ENCODE peak calls at places on chromosome 2, in four cellular contexts. One of them, this sample, is unnamed. For H3K4me1 and H3K36me3, the result is how much of the 10 kb centered on the place peaks cover.

GRCh38 chr2:234463626-234464290 is 33.1 kb downstream of the ARL4C start:
- DNase-seq in CD8-positive, alpha-beta memory T cell: peak
- DNase-seq in stomach: peak
- DNase-seq in aorta: no peak
- DNase-seq in this sample: peak

GRCh38 chr2:55109219-55109891 is 59.1 kb upstream of the RTN4 start:
- DNase-seq in CD8-positive, alpha-beta memory T cell: no peak
- DNase-seq in stomach: no peak
- DNase-seq in aorta: no peak
- DNase-seq in this sample: no peak

GRCh38 chr2:8315766-8316165 is 366.1 kb upstream of the ID2 start:
- DNase-seq in aorta: no peak
- DNase-seq in CD8-positive, alpha-beta memory T cell: peak
- DNase-seq in stomach: no peak
- DNase-seq in this sample: no peak

GRCh38 chr2:54666741-54667639 is 56.5 kb upstream of the EML6 start:
- DNase-seq in aorta: no peak
- DNase-seq in stomach: peak
- DNase-seq in CD8-positive, alpha-beta memory T cell: no peak
- DNase-seq in this sample: no peak

GRCh38 chr2:166156985-166157490 is 29.2 kb upstream of the SCN1A start:
- DNase-seq in aorta: no peak
- DNase-seq in CD8-positive, alpha-beta memory T cell: no peak
- DNase-seq in stomach: no peak
- DNase-seq in this sample: no peak

GRCh38 chr2:162113088-162113770 is 38.8 kb downstream of the GCG start:
- DNase-seq in aorta: no peak
- DNase-seq in stomach: no peak
- DNase-seq in CD8-positive, alpha-beta memory T cell: no peak
- DNase-seq in this sample: no peak

GRCh38 chr2:52402128-52402527 is 1365.5 kb upstream of the CHAC2 start:
- DNase-seq in aorta: no peak
- DNase-seq in stomach: no peak
- DNase-seq in CD8-positive, alpha-beta memory T cell: no peak
- DNase-seq in this sample: no peak

GRCh38 chr2:47172156-47172921 is 17.2 kb upstream of the STPG4 start:
- DNase-seq in aorta: no peak
- DNase-seq in stomach: no peak
- DNase-seq in CD8-positive, alpha-beta memory T cell: no peak
- DNase-seq in this sample: no peak

GRCh38 chr2:174874081-174874480 is 109.8 kb upstream of the CHRNA1 start:
- DNase-seq in stomach: no peak
- DNase-seq in aorta: no peak
- DNase-seq in CD8-positive, alpha-beta memory T cell: no peak
- DNase-seq in this sample: no peak

GRCh38 chr2:12824771-12825363 is 108.1 kb downstream of the TRIB2 start:
- DNase-seq in aorta: no peak
- DNase-seq in stomach: no peak
- DNase-seq in CD8-positive, alpha-beta memory T cell: no peak
- DNase-seq in this sample: no peak

GRCh38 chr2:199111461-199111860 is 346.3 kb downstream of the SATB2 start:
- DNase-seq in aorta: no peak
- DNase-seq in CD8-positive, alpha-beta memory T cell: no peak
- DNase-seq in stomach: no peak
- DNase-seq in this sample: no peak

GRCh38 chr2:234411793-234412192 is 85.1 kb downstream of the ARL4C start:
- DNase-seq in aorta: no peak
- DNase-seq in stomach: no peak
- DNase-seq in CD8-positive, alpha-beta memory T cell: no peak
- DNase-seq in this sample: no peak

GRCh38 chr2:105455488-105455991 is 56.7 kb upstream of the FHL2 start:
- DNase-seq in CD8-positive, alpha-beta memory T cell: no peak
- DNase-seq in stomach: peak
- DNase-seq in aorta: no peak
- DNase-seq in this sample: no peak

GRCh38 chr2:6495466-6495865 is 370.2 kb downstream of the CMPK2 start:
- DNase-seq in aorta: no peak
- DNase-seq in CD8-positive, alpha-beta memory T cell: no peak
- DNase-seq in stomach: no peak
- DNase-seq in this sample: no peak

GRCh38 chr2:170694316-170694715 is 20.8 kb upstream of the SP5 start:
- DNase-seq in aorta: no peak
- DNase-seq in CD8-positive, alpha-beta memory T cell: no peak
- DNase-seq in stomach: no peak
- DNase-seq in this sample: no peak

GRCh38 chr2:15177103-15177502 is 384.0 kb downstream of the NBAS start:
- DNase-seq in CD8-positive, alpha-beta memory T cell: peak
- DNase-seq in stomach: no peak
- DNase-seq in aorta: no peak
- DNase-seq in this sample: peak

GRCh38 chr2:33791625-33792024 is 192.5 kb upstream of the FAM98A start:
- DNase-seq in CD8-positive, alpha-beta memory T cell: no peak
- DNase-seq in stomach: no peak
- DNase-seq in aorta: no peak
- DNase-seq in this sample: no peak

GRCh38 chr2:21270658-21271057 is 146.9 kb downstream of the TDRD15 start:
- DNase-seq in aorta: no peak
- DNase-seq in stomach: no peak
- DNase-seq in CD8-positive, alpha-beta memory T cell: no peak
- DNase-seq in this sample: no peak

GRCh38 chr2:223734346-223734745 is 103.0 kb downstream of the AP1S3 start:
- DNase-seq in stomach: no peak
- DNase-seq in CD8-positive, alpha-beta memory T cell: no peak
- DNase-seq in aorta: no peak
- DNase-seq in this sample: no peak

GRCh38 chr2:221533299-221533698 is 38.8 kb downstream of the EPHA4 start:
- DNase-seq in CD8-positive, alpha-beta memory T cell: no peak
- DNase-seq in aorta: no peak
- DNase-seq in stomach: no peak
- DNase-seq in this sample: no peak

GRCh38 chr2:176137883-176138282 is 8.4 kb downstream of the HOXD8 start:
- DNase-seq in CD8-positive, alpha-beta memory T cell: no peak
- DNase-seq in aorta: no peak
- DNase-seq in stomach: no peak
- DNase-seq in this sample: no peak

GRCh38 chr2:190069936-190070696 is 7.6 kb upstream of the MSTN start:
- DNase-seq in CD8-positive, alpha-beta memory T cell: no peak
- DNase-seq in aorta: no peak
- DNase-seq in stomach: peak
- DNase-seq in this sample: no peak

GRCh38 chr2:152354909-152355308 is 19.9 kb downstream of the FMNL2 start:
- DNase-seq in stomach: no peak
- DNase-seq in aorta: no peak
- DNase-seq in CD8-positive, alpha-beta memory T cell: no peak
- DNase-seq in this sample: no peak

GRCh38 chr2:130374587-130375290 is 18.9 kb downstream of the PTPN18 start:
- DNase-seq in CD8-positive, alpha-beta memory T cell: no peak
- DNase-seq in stomach: no peak
- DNase-seq in aorta: no peak
- DNase-seq in this sample: no peak

GRCh38 chr2:53475766-53476165 is 291.8 kb upstream of the CHAC2 start:
- DNase-seq in stomach: no peak
- DNase-seq in aorta: no peak
- DNase-seq in CD8-positive, alpha-beta memory T cell: no peak
- DNase-seq in this sample: no peak

GRCh38 chr2:48170281-48170680 is 264.0 kb upstream of the FBXO11 start:
- DNase-seq in aorta: no peak
- DNase-seq in CD8-positive, alpha-beta memory T cell: no peak
- DNase-seq in stomach: no peak
- DNase-seq in this sample: no peak

GRCh38 chr2:201882353-201883095 is 76.2 kb downstream of the CDK15 start:
- DNase-seq in stomach: no peak
- DNase-seq in CD8-positive, alpha-beta memory T cell: no peak
- DNase-seq in aorta: no peak
- DNase-seq in this sample: no peak

GRCh38 chr2:121019073-121019472 is 265.9 kb downstream of the TFCP2L1 start:
- DNase-seq in aorta: no peak
- DNase-seq in CD8-positive, alpha-beta memory T cell: no peak
- DNase-seq in stomach: no peak
- DNase-seq in this sample: no peak

GRCh38 chr2:72134408-72134996 is 13.2 kb downstream of the CYP26B1 start:
- DNase-seq in CD8-positive, alpha-beta memory T cell: peak
- DNase-seq in stomach: no peak
- DNase-seq in aorta: no peak
- DNase-seq in this sample: no peak

GRCh38 chr2:74822771-74823283 is 11.1 kb upstream of the HK2 start:
- DNase-seq in stomach: no peak
- DNase-seq in CD8-positive, alpha-beta memory T cell: no peak
- DNase-seq in aorta: no peak
- DNase-seq in this sample: no peak

GRCh38 chr2:226247289-226248275 is 552.0 kb downstream of the IRS1 start:
- DNase-seq in CD8-positive, alpha-beta memory T cell: no peak
- DNase-seq in stomach: no peak
- DNase-seq in aorta: no peak
- DNase-seq in this sample: no peak

GRCh38 chr2:101728865-101729264 is 31.4 kb downstream of the MAP4K4 start:
- DNase-seq in stomach: no peak
- DNase-seq in CD8-positive, alpha-beta memory T cell: no peak
- DNase-seq in aorta: no peak
- DNase-seq in this sample: no peak
- H3K4me1 ChIP-seq in stomach: half or more
- H3K4me1 ChIP-seq in CD8-positive, alpha-beta memory T cell: half or more
- H3K4me1 ChIP-seq in aorta: under half
- H3K4me1 ChIP-seq in this sample: under half

DNA sequence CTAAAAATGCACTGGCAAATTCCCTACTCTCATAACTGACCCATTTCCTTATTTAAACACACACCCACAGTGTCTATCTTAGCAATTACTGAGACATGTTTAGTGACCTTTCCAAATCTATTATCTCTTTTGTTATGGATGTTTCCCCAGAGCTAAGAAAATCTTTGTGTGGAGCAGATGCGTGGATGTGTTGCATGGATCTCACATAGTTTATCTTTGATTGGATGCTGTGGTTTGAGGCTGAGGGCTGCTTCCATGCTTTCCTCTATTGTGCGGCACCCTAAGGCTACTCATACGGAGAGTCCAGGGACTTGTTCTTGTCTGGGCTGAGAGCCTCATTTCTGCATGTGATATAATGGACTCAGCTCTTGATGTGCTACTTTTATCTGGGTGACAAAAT is 4.7 kb downstream of the ANKZF1 start:
- DNase-seq in CD8-positive, alpha-beta memory T cell: no peak
- DNase-seq in aorta: no peak
- DNase-seq in stomach: no peak
- DNase-seq in this sample: no peak
- H3K36me3 ChIP-seq in CD8-positive, alpha-beta memory T cell: half or more
- H3K36me3 ChIP-seq in aorta: under half
- H3K36me3 ChIP-seq in stomach: half or more
- H3K36me3 ChIP-seq in this sample: half or more

DNA sequence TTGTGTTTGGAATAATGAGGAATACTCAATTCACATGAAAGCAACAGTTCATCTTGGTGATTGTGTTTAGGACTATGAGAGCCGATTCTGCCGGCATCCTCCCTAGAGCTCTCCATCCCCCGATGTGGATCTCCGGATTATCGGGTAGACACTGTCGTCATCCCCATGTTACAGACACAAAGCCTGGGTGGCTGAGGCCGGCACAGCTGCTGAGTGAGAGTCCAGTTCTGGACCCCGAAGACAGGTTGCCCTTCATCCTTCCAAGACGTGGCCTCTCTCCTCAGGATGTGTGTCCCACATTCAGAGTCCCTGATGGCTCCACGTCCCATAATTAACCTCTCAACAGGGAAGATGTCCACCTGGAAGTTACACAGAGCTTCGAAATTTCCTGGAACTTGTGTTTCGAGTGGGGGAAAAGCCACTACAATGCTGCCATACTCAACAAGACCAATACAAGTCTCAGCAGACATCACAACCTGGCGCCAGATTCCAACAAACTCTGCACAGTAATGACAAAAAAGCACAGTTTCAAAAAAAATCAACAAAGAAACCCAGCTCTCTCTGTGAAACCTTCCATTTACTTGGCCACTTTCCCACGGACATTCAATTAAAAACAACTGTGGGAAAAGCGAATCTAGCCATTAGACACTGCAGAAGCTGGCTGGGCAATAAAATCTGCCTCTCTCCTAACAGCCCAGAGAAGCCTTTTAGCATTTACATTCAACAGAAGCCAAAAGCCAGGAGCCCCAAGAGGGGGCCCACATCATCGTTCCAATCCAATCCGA is 129.2 kb downstream of the HDAC4 start:
- DNase-seq in stomach: peak
- DNase-seq in CD8-positive, alpha-beta memory T cell: no peak
- DNase-seq in aorta: peak
- DNase-seq in this sample: no peak
- H3K4me1 ChIP-seq in stomach: half or more
- H3K4me1 ChIP-seq in CD8-positive, alpha-beta memory T cell: half or more
- H3K4me1 ChIP-seq in aorta: under half
- H3K4me1 ChIP-seq in this sample: under half

GRCh38 chr2:241582806-241583205 is 24.3 kb downstream of the BOK start:
- DNase-seq in CD8-positive, alpha-beta memory T cell: no peak
- DNase-seq in aorta: peak
- DNase-seq in stomach: no peak
- DNase-seq in this sample: no peak
- H3K36me3 ChIP-seq in CD8-positive, alpha-beta memory T cell: under half
- H3K36me3 ChIP-seq in aorta: under half
- H3K36me3 ChIP-seq in stomach: under half
- H3K36me3 ChIP-seq in this sample: under half

GRCh38 chr2:160325413-160325812 is 125.3 kb upstream of the ITGB6 start:
- DNase-seq in aorta: no peak
- DNase-seq in stomach: no peak
- DNase-seq in CD8-positive, alpha-beta memory T cell: no peak
- DNase-seq in this sample: no peak

GRCh38 chr2:160322320-160322719 is 122.2 kb upstream of the ITGB6 start:
- DNase-seq in CD8-positive, alpha-beta memory T cell: no peak
- DNase-seq in stomach: no peak
- DNase-seq in aorta: no peak
- DNase-seq in this sample: no peak

GRCh38 chr2:160321025-160321424 is 121.0 kb upstream of the ITGB6 start:
- DNase-seq in stomach: peak
- DNase-seq in CD8-positive, alpha-beta memory T cell: no peak
- DNase-seq in aorta: no peak
- DNase-seq in this sample: no peak

GRCh38 chr2:160324917-160325316 is 124.8 kb upstream of the ITGB6 start:
- DNase-seq in aorta: no peak
- DNase-seq in stomach: no peak
- DNase-seq in CD8-positive, alpha-beta memory T cell: no peak
- DNase-seq in this sample: no peak

GRCh38 chr2:160324161-160324768 is 124.2 kb upstream of the ITGB6 start:
- DNase-seq in aorta: peak
- DNase-seq in stomach: peak
- DNase-seq in CD8-positive, alpha-beta memory T cell: peak
- DNase-seq in this sample: no peak
- H3K4me1 ChIP-seq in aorta: under half
- H3K4me1 ChIP-seq in stomach: half or more
- H3K4me1 ChIP-seq in CD8-positive, alpha-beta memory T cell: half or more
- H3K4me1 ChIP-seq in this sample: under half